ENCODE peak calls at places on chromosome 21, in nine cellular contexts. Q is HS-5; X is HepG2; T is SK-MEL-5; Z is NCI-H2081 treated with DMSO at 0.1 percent for 48 hours; A is activated T-cell treated with anti-CD3 and anti-CD28 coated beads for 24 hours; K is stimulated activated CD8-positive, alpha-beta memory T cell treated with anti-CD3 and anti-CD28 coated beads, Interleukin-7, amount 100 ng/mL, for 24 hours; P is psoas muscle; H is ACHN. Y is an unnamed sample.
A peak's percentile ranks its signal among the peaks of the same experiment; 100 is the strongest.

GRCh38 chr21:16454371-16454770 is 724.6 kb downstream of the USP25 start:
- DNase-seq in X (no peak), Q (no peak), T (peak; percentile 53), P (no peak), K (no peak), H (peak; percentile 17), Z (no peak), A (no peak), Y (no peak)

GRCh38 chr21:32674731-32675130 is 53.1 kb downstream of the SYNJ1 start:
- DNase-seq in T (no peak), P (no peak), K (no peak), X (no peak), Z (no peak), H (no peak), A (no peak), Q (no peak), Y (no peak)

GRCh38 chr21:45361033-45361997 is 43.6 kb upstream of the COL18A1 start:
- DNase-seq in X (no peak), T (no peak), H (no peak), P (peak; percentile 39), Z (no peak), Q (no peak), A (no peak), K (no peak), Y (no peak)

GRCh38 chr21:17775431-17776126 is 43.6 kb downstream of the C21orf91 start:
- DNase-seq in T (no peak), Q (no peak), X (peak; percentile 22), Z (no peak), P (no peak), H (no peak), A (no peak), K (peak; percentile 41), Y (no peak)

GRCh38 chr21:27740084-27740483 is 773.2 kb upstream of the ADAMTS5 start:
- DNase-seq in Q (no peak), P (no peak), X (no peak), T (no peak), A (no peak), H (no peak), Z (no peak), K (no peak), Y (no peak)

GRCh38 chr21:18461743-18462142 is 58.2 kb upstream of the TMPRSS15 start:
- DNase-seq in Z (no peak), Q (no peak), X (no peak), K (no peak), A (no peak), H (no peak), T (no peak), P (no peak), Y (no peak)

GRCh38 chr21:42082501-42083360 is 11.6 kb downstream of the UMODL1 start:
- DNase-seq in K (no peak), H (no peak), Q (no peak), Z (no peak), X (no peak), T (no peak), A (no peak), P (no peak), Y (no peak)

GRCh38 chr21:33374080-33374873 is 28.9 kb upstream of the IFNGR2 start:
- DNase-seq in P (no peak), H (peak; percentile 48), K (no peak), T (peak; percentile 60), X (peak; percentile 39), Q (no peak), A (peak; percentile 38), Z (no peak), Y (no peak)

GRCh38 chr21:46055863-46056281 is 42.0 kb upstream of the COL6A2 start:
- DNase-seq in K (no peak), H (no peak), A (no peak), X (no peak), P (peak; percentile 69), Q (no peak), Z (no peak), T (no peak), Y (no peak)

GRCh38 chr21:33127154-33127893 is 57.4 kb downstream of the OLIG1 start:
- DNase-seq in X (peak; percentile 56), P (peak; percentile 80), Z (no peak), A (peak; percentile 49), K (peak; percentile 31), H (peak; percentile 70), Q (peak; percentile 14), T (peak; percentile 90), Y (peak; percentile 11)

GRCh38 chr21:38531610-38532009 is 33.3 kb upstream of the ERG start:
- DNase-seq in T (no peak), Z (no peak), H (no peak), A (no peak), K (no peak), X (no peak), Q (no peak), P (no peak), Y (no peak)

GRCh38 chr21:14553422-14553821 is 7.3 kb upstream of the SAMSN1 start:
- DNase-seq in X (no peak), P (no peak), K (no peak), Q (no peak), Z (no peak), H (no peak), T (no peak), A (no peak), Y (no peak)

GRCh38 chr21:35649186-35649585 is 411.1 kb downstream of the SETD4 start:
- DNase-seq in Z (no peak), K (no peak), A (no peak), Q (no peak), X (no peak), T (no peak), P (no peak), H (no peak), Y (no peak)

GRCh38 chr21:32368386-32368785 is 24.4 kb downstream of the URB1 start:
- DNase-seq in P (no peak), Z (no peak), Q (no peak), T (no peak), H (no peak), K (no peak), X (no peak), A (no peak), Y (no peak)

GRCh38 chr21:16865612-16866011 is 647.2 kb upstream of the CXADR start:
- DNase-seq in K (no peak), P (no peak), Q (no peak), A (no peak), T (no peak), X (no peak), H (no peak), Z (no peak), Y (no peak)

GRCh38 chr21:41283211-41283818 is 33.3 kb upstream of the FAM3B start:
- DNase-seq in A (peak; percentile 39), T (peak; percentile 86), H (peak; percentile 63), P (no peak), X (peak; percentile 74), Q (peak; percentile 62), Z (peak; percentile 2), K (no peak), Y (peak; percentile 41)

GRCh38 chr21:44982558-44983244 is 42.9 kb downstream of the SLX9 start:
- DNase-seq in Q (no peak), P (peak; percentile 53), T (no peak), A (no peak), X (peak; percentile 80), Z (no peak), H (no peak), K (no peak), Y (no peak)

GRCh38 chr21:14562959-14563358 is 16.8 kb upstream of the SAMSN1 start:
- DNase-seq in H (no peak), T (no peak), Z (no peak), Q (no peak), P (no peak), K (no peak), A (no peak), X (no peak), Y (no peak)

GRCh38 chr21:34530264-34530663 is 18.3 kb upstream of the KCNE1 start:
- DNase-seq in X (no peak), A (no peak), T (no peak), K (no peak), Q (no peak), P (no peak), H (no peak), Z (no peak), Y (peak; percentile 56)

GRCh38 chr21:34967509-34968289 is 81.4 kb downstream of the RUNX1 start:
- DNase-seq in T (peak; percentile 3), Z (no peak), H (no peak), Q (no peak), K (no peak), P (no peak), A (peak; percentile 48), X (peak; percentile 42), Y (no peak)

GRCh38 chr21:45294509-45295291 is 7.0 kb upstream of the POFUT2 start:
- DNase-seq in Q (no peak), P (peak; percentile 86), X (no peak), T (no peak), A (no peak), Z (no peak), H (no peak), K (no peak), Y (peak; percentile 98)

GRCh38 chr21:38048241-38048640 is 132.0 kb upstream of the KCNJ6 start:
- DNase-seq in Q (no peak), K (no peak), P (no peak), H (no peak), X (no peak), Z (peak; percentile 56), T (no peak), A (no peak), Y (no peak)

GRCh38 chr21:27329255-27329851 is 362.5 kb upstream of the ADAMTS5 start:
- DNase-seq in Z (no peak), H (no peak), K (no peak), X (no peak), A (no peak), P (no peak), Q (no peak), T (no peak), Y (no peak)

GRCh38 chr21:38787461-38788274 is 18.1 kb upstream of the ETS2 start:
- DNase-seq in K (no peak), Z (no peak), A (no peak), X (peak; percentile 99), H (peak; percentile 88), T (peak; percentile 14), P (no peak), Q (peak; percentile 67), Y (no peak)

GRCh38 chr21:46226920-46227599 is 1.5 kb downstream of the LSS start:
- DNase-seq in T (peak; percentile 8), Q (peak; percentile 31), A (no peak), K (no peak), Z (no peak), P (no peak), X (no peak), H (no peak), Y (peak; percentile 34)

GRCh38 chr21:33021667-33022066 is 4.1 kb upstream of the OLIG2 start:
- DNase-seq in Q (no peak), H (no peak), X (no peak), P (no peak), T (no peak), Z (no peak), K (no peak), A (no peak), Y (no peak)

GRCh38 chr21:32802954-32803353 is 31.4 kb upstream of the PAXBP1 start:
- DNase-seq in T (no peak), H (no peak), K (no peak), X (no peak), A (no peak), P (no peak), Q (no peak), Z (no peak), Y (no peak)

GRCh38 chr21:33394260-33394659 is 9.0 kb upstream of the IFNGR2 start:
- DNase-seq in Q (no peak), A (no peak), P (no peak), Z (no peak), K (no peak), X (no peak), H (no peak), T (no peak), Y (no peak)

GRCh38 chr21:37445228-37445627 is 78.7 kb downstream of the DYRK1A start:
- DNase-seq in H (no peak), Q (no peak), P (no peak), Z (no peak), K (no peak), X (no peak), T (no peak), A (no peak), Y (peak; percentile 45)

GRCh38 chr21:42572906-42573495 is 59.3 kb downstream of the SLC37A1 start:
- DNase-seq in Q (no peak), Z (no peak), K (no peak), P (peak; percentile 36), H (no peak), T (no peak), X (no peak), A (no peak), Y (no peak)